ENCODE peak calls at places on chromosomes 7 and 10, in eight cellular contexts. One of them, this sample, is unnamed.

GRCh38 chr10:11017575-11018425 is at the start of gene CELF2:
- DNase-seq in pancreas: peak
- DNase-seq in epithelial cell of esophagus: peak
- DNase-seq in tibial artery: peak
- DNase-seq in BJ: no peak
- DNase-seq in AG10803: no peak
- DNase-seq in body of pancreas: peak
- DNase-seq in A549: no peak
- DNase-seq in this sample: no peak

GRCh38 chr10:74437822-74438221 is 286.8 kb downstream of the ADK start:
- DNase-seq in pancreas: no peak
- DNase-seq in epithelial cell of esophagus: peak
- DNase-seq in tibial artery: no peak
- DNase-seq in BJ: no peak
- DNase-seq in AG10803: peak
- DNase-seq in body of pancreas: no peak
- DNase-seq in A549: peak
- DNase-seq in this sample: no peak

GRCh38 chr10:60652628-60653027 is 125.7 kb upstream of the CDK1 start:
- DNase-seq in pancreas: no peak
- DNase-seq in epithelial cell of esophagus: no peak
- DNase-seq in tibial artery: no peak
- DNase-seq in BJ: no peak
- DNase-seq in AG10803: no peak
- DNase-seq in body of pancreas: no peak
- DNase-seq in A549: no peak
- DNase-seq in this sample: no peak

GRCh38 chr10:7363700-7364099 is 47.1 kb downstream of the SFMBT2 start:
- DNase-seq in pancreas: no peak
- DNase-seq in epithelial cell of esophagus: no peak
- DNase-seq in tibial artery: no peak
- DNase-seq in BJ: no peak
- DNase-seq in AG10803: no peak
- DNase-seq in body of pancreas: no peak
- DNase-seq in A549: no peak
- DNase-seq in this sample: no peak

GRCh38 chr10:68046642-68047041 is 28.4 kb downstream of the HERC4 start:
- DNase-seq in pancreas: no peak
- DNase-seq in epithelial cell of esophagus: no peak
- DNase-seq in tibial artery: no peak
- DNase-seq in BJ: no peak
- DNase-seq in AG10803: no peak
- DNase-seq in body of pancreas: no peak
- DNase-seq in A549: no peak
- DNase-seq in this sample: no peak

GRCh38 chr10:126350216-126350992 is 37.9 kb downstream of the ADAM12 start:
- DNase-seq in pancreas: no peak
- DNase-seq in epithelial cell of esophagus: peak
- DNase-seq in tibial artery: no peak
- DNase-seq in BJ: peak
- DNase-seq in AG10803: peak
- DNase-seq in body of pancreas: no peak
- DNase-seq in A549: peak
- DNase-seq in this sample: peak

GRCh38 chr10:43308986-43309385 is 42.1 kb upstream of the RASGEF1A start:
- DNase-seq in pancreas: no peak
- DNase-seq in epithelial cell of esophagus: no peak
- DNase-seq in tibial artery: no peak
- DNase-seq in BJ: no peak
- DNase-seq in AG10803: no peak
- DNase-seq in body of pancreas: peak
- DNase-seq in A549: no peak
- DNase-seq in this sample: no peak

GRCh38 chr7:84509522-84509921 is 314.9 kb upstream of the SEMA3A start:
- DNase-seq in pancreas: no peak
- DNase-seq in epithelial cell of esophagus: no peak
- DNase-seq in tibial artery: no peak
- DNase-seq in BJ: no peak
- DNase-seq in AG10803: no peak
- DNase-seq in body of pancreas: no peak
- DNase-seq in A549: no peak
- DNase-seq in this sample: no peak

GRCh38 chr10:95560288-95561199 is 627 bp downstream of the SORBS1 start:
- DNase-seq in pancreas: peak
- DNase-seq in epithelial cell of esophagus: peak
- DNase-seq in tibial artery: peak
- DNase-seq in BJ: no peak
- DNase-seq in AG10803: peak
- DNase-seq in body of pancreas: peak
- DNase-seq in A549: peak
- DNase-seq in this sample: peak

GRCh38 chr7:110592557-110592956 is 498.4 kb upstream of the LRRN3 start:
- DNase-seq in pancreas: no peak
- DNase-seq in epithelial cell of esophagus: no peak
- DNase-seq in tibial artery: no peak
- DNase-seq in BJ: no peak
- DNase-seq in AG10803: no peak
- DNase-seq in body of pancreas: no peak
- DNase-seq in A549: no peak
- DNase-seq in this sample: no peak

GRCh38 chr10:90417056-90417455 is 440.8 kb downstream of the HTR7 start:
- DNase-seq in pancreas: no peak
- DNase-seq in epithelial cell of esophagus: peak
- DNase-seq in tibial artery: no peak
- DNase-seq in BJ: peak
- DNase-seq in AG10803: peak
- DNase-seq in body of pancreas: no peak
- DNase-seq in A549: no peak
- DNase-seq in this sample: no peak

GRCh38 chr10:11397980-11398580 is 213.4 kb downstream of the USP6NL start:
- DNase-seq in pancreas: no peak
- DNase-seq in epithelial cell of esophagus: no peak
- DNase-seq in tibial artery: no peak
- DNase-seq in BJ: no peak
- DNase-seq in AG10803: peak
- DNase-seq in body of pancreas: no peak
- DNase-seq in A549: no peak
- DNase-seq in this sample: no peak

GRCh38 chr10:43417950-43418768 is 9.2 kb upstream of the HNRNPF start:
- DNase-seq in pancreas: no peak
- DNase-seq in epithelial cell of esophagus: no peak
- DNase-seq in tibial artery: no peak
- DNase-seq in BJ: no peak
- DNase-seq in AG10803: no peak
- DNase-seq in body of pancreas: no peak
- DNase-seq in A549: no peak
- DNase-seq in this sample: no peak

GRCh38 chr7:144069511-144069910 is at the start of gene OR2A25:
- DNase-seq in pancreas: no peak
- DNase-seq in epithelial cell of esophagus: no peak
- DNase-seq in tibial artery: no peak
- DNase-seq in BJ: no peak
- DNase-seq in AG10803: no peak
- DNase-seq in body of pancreas: no peak
- DNase-seq in A549: no peak
- DNase-seq in this sample: no peak

GRCh38 chr7:144069953-144070352 is 342 bp downstream of the OR2A25 start:
- DNase-seq in pancreas: no peak
- DNase-seq in epithelial cell of esophagus: no peak
- DNase-seq in tibial artery: no peak
- DNase-seq in BJ: no peak
- DNase-seq in AG10803: no peak
- DNase-seq in body of pancreas: no peak
- DNase-seq in A549: no peak
- DNase-seq in this sample: no peak

DNA sequence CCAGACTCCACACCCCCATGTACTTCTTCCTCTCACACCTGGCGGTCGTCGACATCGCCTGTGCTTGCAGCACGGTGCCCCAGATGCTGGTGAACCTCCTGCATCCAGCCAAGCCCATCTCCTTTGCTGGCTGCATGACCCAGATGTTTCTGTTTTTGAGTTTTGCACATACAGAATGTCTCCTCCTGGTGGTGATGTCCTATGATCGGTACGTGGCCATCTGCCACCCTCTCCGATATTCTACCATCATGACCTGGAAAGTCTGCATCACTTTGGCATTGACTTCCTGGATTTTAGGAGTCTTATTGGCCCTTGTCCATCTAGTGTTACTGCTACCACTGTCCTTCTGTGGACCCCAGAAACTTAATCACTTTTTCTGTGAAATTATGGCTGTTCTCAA is 4.8 kb downstream of the OR2A25 start:
- DNase-seq in pancreas: no peak
- DNase-seq in epithelial cell of esophagus: no peak
- DNase-seq in tibial artery: no peak
- DNase-seq in BJ: no peak
- DNase-seq in AG10803: no peak
- DNase-seq in body of pancreas: no peak
- DNase-seq in A549: no peak
- DNase-seq in this sample: no peak
- TF ChIP-seq CTCF in pancreas: no peak
- TF ChIP-seq CTCF in epithelial cell of esophagus: no peak
- TF ChIP-seq CTCF in tibial artery: no peak
- TF ChIP-seq CTCF in BJ: no peak
- TF ChIP-seq CTCF in AG10803: no peak
- TF ChIP-seq CTCF in body of pancreas: no peak
- TF ChIP-seq CTCF in A549: no peak
- TF ChIP-seq CTCF in this sample: no peak

GRCh38 chr10:113912582-113912981 is 58.1 kb downstream of the NHLRC2 start:
- DNase-seq in pancreas: no peak
- DNase-seq in epithelial cell of esophagus: no peak
- DNase-seq in tibial artery: no peak
- DNase-seq in BJ: no peak
- DNase-seq in AG10803: no peak
- DNase-seq in body of pancreas: no peak
- DNase-seq in A549: no peak
- DNase-seq in this sample: no peak
- TF ChIP-seq CTCF in pancreas: no peak
- TF ChIP-seq CTCF in epithelial cell of esophagus: no peak
- TF ChIP-seq CTCF in tibial artery: no peak
- TF ChIP-seq CTCF in BJ: no peak
- TF ChIP-seq CTCF in AG10803: no peak
- TF ChIP-seq CTCF in body of pancreas: no peak
- TF ChIP-seq CTCF in A549: no peak
- TF ChIP-seq CTCF in this sample: no peak

GRCh38 chr7:157791666-157792065 is 454.9 kb downstream of the DNAJB6 start:
- DNase-seq in pancreas: no peak
- DNase-seq in epithelial cell of esophagus: no peak
- DNase-seq in tibial artery: no peak
- DNase-seq in BJ: no peak
- DNase-seq in AG10803: no peak
- DNase-seq in body of pancreas: no peak
- DNase-seq in A549: no peak
- DNase-seq in this sample: no peak

GRCh38 chr7:157793973-157794763 is 457.4 kb downstream of the DNAJB6 start:
- DNase-seq in pancreas: no peak
- DNase-seq in epithelial cell of esophagus: no peak
- DNase-seq in tibial artery: no peak
- DNase-seq in BJ: no peak
- DNase-seq in AG10803: no peak
- DNase-seq in body of pancreas: no peak
- DNase-seq in A549: no peak
- DNase-seq in this sample: no peak

GRCh38 chr7:157791261-157791660 is 454.5 kb downstream of the DNAJB6 start:
- DNase-seq in pancreas: no peak
- DNase-seq in epithelial cell of esophagus: no peak
- DNase-seq in tibial artery: no peak
- DNase-seq in BJ: no peak
- DNase-seq in AG10803: no peak
- DNase-seq in body of pancreas: no peak
- DNase-seq in A549: no peak
- DNase-seq in this sample: no peak

GRCh38 chr7:157792241-157792950 is 455.6 kb downstream of the DNAJB6 start:
- DNase-seq in pancreas: no peak
- DNase-seq in epithelial cell of esophagus: no peak
- DNase-seq in tibial artery: no peak
- DNase-seq in BJ: no peak
- DNase-seq in AG10803: no peak
- DNase-seq in body of pancreas: no peak
- DNase-seq in A549: no peak
- DNase-seq in this sample: no peak

DNA sequence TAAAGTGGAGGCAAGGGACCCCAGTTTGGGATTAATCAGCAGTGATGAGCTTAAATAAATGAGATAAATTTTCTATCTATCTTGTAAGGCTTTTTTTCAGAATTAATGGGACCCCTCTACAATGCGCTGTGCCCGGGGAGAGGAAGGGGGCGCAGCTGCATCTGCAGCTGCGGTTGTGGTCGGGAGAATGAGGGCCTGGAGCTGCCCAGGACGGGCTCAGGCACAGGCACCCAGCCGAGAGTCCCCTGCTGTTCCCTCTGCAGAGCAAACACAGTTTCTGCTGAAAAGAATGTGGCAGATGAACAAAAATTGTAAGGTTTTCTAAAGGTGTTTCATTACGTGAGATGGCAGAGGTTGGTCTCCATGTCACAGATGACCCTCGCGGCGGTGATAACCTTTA is 456.1 kb downstream of the DNAJB6 start:
- DNase-seq in pancreas: no peak
- DNase-seq in epithelial cell of esophagus: no peak
- DNase-seq in tibial artery: no peak
- DNase-seq in BJ: no peak
- DNase-seq in AG10803: no peak
- DNase-seq in body of pancreas: no peak
- DNase-seq in A549: no peak
- DNase-seq in this sample: no peak
- TF ChIP-seq CTCF in pancreas: no peak
- TF ChIP-seq CTCF in epithelial cell of esophagus: no peak
- TF ChIP-seq CTCF in tibial artery: no peak
- TF ChIP-seq CTCF in BJ: no peak
- TF ChIP-seq CTCF in AG10803: no peak
- TF ChIP-seq CTCF in body of pancreas: no peak
- TF ChIP-seq CTCF in A549: no peak
- TF ChIP-seq CTCF in this sample: no peak

GRCh38 chr10:2262878-2263277 is 525.6 kb upstream of the ADARB2 start:
- DNase-seq in pancreas: no peak
- DNase-seq in epithelial cell of esophagus: no peak
- DNase-seq in tibial artery: no peak
- DNase-seq in BJ: no peak
- DNase-seq in AG10803: no peak
- DNase-seq in body of pancreas: no peak
- DNase-seq in A549: no peak
- DNase-seq in this sample: no peak

GRCh38 chr10:2262333-2262732 is 525.0 kb upstream of the ADARB2 start:
- DNase-seq in pancreas: no peak
- DNase-seq in epithelial cell of esophagus: peak
- DNase-seq in tibial artery: no peak
- DNase-seq in BJ: no peak
- DNase-seq in AG10803: no peak
- DNase-seq in body of pancreas: no peak
- DNase-seq in A549: no peak
- DNase-seq in this sample: no peak

DNA sequence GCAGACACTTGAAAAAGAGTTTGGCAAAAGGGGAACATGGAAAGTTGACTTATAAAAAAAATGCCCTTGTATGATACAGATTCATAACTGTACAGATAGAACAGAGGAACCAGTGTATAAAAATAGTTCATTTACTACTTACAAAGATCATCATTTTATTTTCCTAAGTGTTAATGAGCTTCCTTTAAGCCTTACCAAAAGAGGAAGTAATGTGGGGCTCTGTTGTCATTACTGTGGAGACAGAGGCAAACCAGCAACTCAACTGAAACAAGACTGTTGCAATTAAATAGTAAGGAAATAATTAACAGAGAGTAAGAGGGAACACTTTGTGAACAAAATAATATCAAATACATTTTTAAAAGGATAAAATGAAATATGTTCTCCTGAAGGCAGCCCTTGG is 526.2 kb upstream of the ADARB2 start:
- DNase-seq in pancreas: no peak
- DNase-seq in epithelial cell of esophagus: no peak
- DNase-seq in tibial artery: no peak
- DNase-seq in BJ: no peak
- DNase-seq in AG10803: no peak
- DNase-seq in body of pancreas: no peak
- DNase-seq in A549: no peak
- DNase-seq in this sample: no peak
- TF ChIP-seq CTCF in pancreas: no peak
- TF ChIP-seq CTCF in epithelial cell of esophagus: no peak
- TF ChIP-seq CTCF in tibial artery: no peak
- TF ChIP-seq CTCF in BJ: no peak
- TF ChIP-seq CTCF in AG10803: no peak
- TF ChIP-seq CTCF in body of pancreas: no peak
- TF ChIP-seq CTCF in A549: no peak
- TF ChIP-seq CTCF in this sample: no peak

This sample was measured in Calu3.